ENCODE peak calls at places on chromosomes 6 and 20, in five cellular contexts. O is PC-9, L is neural crest cell, K is nephron progenitor cell, U is frontal cortex. M is an unnamed sample.

GRCh38 chr6:106256201-106256968 is 69.2 kb downstream of the ATG5 start:
- DNase-seq in L (no peak), O (no peak), U (no peak), K (no peak), M (no peak)

GRCh38 chr6:133899556-133899955 is 10.6 kb downstream of the TCF21 start:
- DNase-seq in K (no peak), U (no peak), L (no peak), O (no peak), M (no peak)

GRCh38 chr20:24448170-24448569 is 21.3 kb upstream of the SYNDIG1 start:
- DNase-seq in L (no peak), U (no peak), K (no peak), O (no peak), M (no peak)

GRCh38 chr20:4973330-4974097 is 27.8 kb downstream of the SLC23A2 start:
- DNase-seq in L (no peak), O (no peak), K (peak), U (no peak), M (no peak)

GRCh38 chr6:168145747-168146596 is 67.0 kb upstream of the FRMD1 start:
- DNase-seq in O (no peak), L (no peak), U (no peak), K (no peak), M (no peak)

GRCh38 chr20:58546756-58547526 is 31.7 kb upstream of the APCDD1L start:
- DNase-seq in K (no peak), U (no peak), L (no peak), O (no peak), M (peak)

GRCh38 chr20:7196481-7196880 is 429.0 kb downstream of the BMP2 start:
- DNase-seq in U (no peak), K (no peak), O (no peak), L (no peak), M (no peak)

GRCh38 chr20:61666471-61666832 is 399.2 kb downstream of the TAF4 start:
- DNase-seq in U (no peak), L (no peak), O (no peak), K (no peak), M (no peak)

GRCh38 chr20:54176610-54177009 is 2.8 kb upstream of the CYP24A1 start:
- DNase-seq in K (no peak), L (no peak), O (no peak), U (no peak), M (no peak)

GRCh38 chr20:54078296-54078695 is 7.9 kb upstream of the BCAS1 start:
- DNase-seq in L (no peak), O (no peak), U (no peak), K (no peak), M (no peak)

GRCh38 chr6:68194846-68195478 is 440.1 kb upstream of the ADGRB3 start:
- DNase-seq in K (no peak), U (no peak), O (no peak), L (no peak), M (no peak)

GRCh38 chr6:148217921-148218320 is 124.7 kb upstream of the SASH1 start:
- DNase-seq in U (no peak), L (no peak), K (no peak), O (no peak), M (no peak)

GRCh38 chr20:39076958-39077357 is 114.8 kb downstream of the DHX35 start:
- DNase-seq in O (no peak), L (no peak), U (no peak), K (no peak), M (no peak)

GRCh38 chr20:5127859-5128409 is 1.1 kb downstream of the CDS2 start:
- DNase-seq in O (no peak), U (no peak), L (no peak), K (no peak), M (no peak)

GRCh38 chr6:80094017-80094416 is 12.5 kb upstream of the BCKDHB start:
- DNase-seq in K (peak), U (peak), L (no peak), O (no peak), M (no peak)

GRCh38 chr20:58558483-58559367 is 43.5 kb upstream of the APCDD1L start:
- DNase-seq in O (peak), U (no peak), L (no peak), K (peak), M (no peak)

GRCh38 chr20:47854687-47855212 is 69.5 kb upstream of the SULF2 start:
- DNase-seq in O (peak), U (no peak), K (no peak), L (peak), M (peak)

GRCh38 chr6:6588064-6588923 is at the start of gene LY86:
- DNase-seq in L (no peak), O (no peak), U (no peak), K (no peak), M (no peak)

GRCh38 chr6:13490402-13490801 is 3.0 kb upstream of the GFOD1 start:
- DNase-seq in L (no peak), O (no peak), K (no peak), U (no peak), M (no peak)

GRCh38 chr6:7042654-7043545 is 64.9 kb upstream of the RREB1 start:
- DNase-seq in U (no peak), O (peak), L (no peak), K (no peak), M (no peak)

GRCh38 chr6:133553652-133554051 is 312.5 kb downstream of the EYA4 start:
- DNase-seq in K (peak), O (no peak), L (peak), U (peak), M (peak)